ENCODE peak calls at places on chromosomes 2 and 18, in ten cellular contexts. One of them, this sample, is unnamed.

GRCh38 chr2:165790461-165790860 is 3.6 kb downstream of the GALNT3 start:
- DNase-seq in hepatic stellate cell: no peak
- DNase-seq in activated T-helper 1 cell treated with anti-CD3 and anti-CD28 coated beads, Interleukin-2, amount 50 U/mL, for 16 hours: no peak
- DNase-seq in astrocyte of the spinal cord: no peak
- DNase-seq in activated CD8-positive, alpha-beta T cell treated with anti-CD3 and anti-CD28 coated beads for 36 hours: no peak
- DNase-seq in CD8-positive, alpha-beta memory T cell: no peak
- DNase-seq in SK-MEL-5: no peak
- DNase-seq in mammary epithelial cell: no peak
- DNase-seq in osteocyte: no peak
- DNase-seq in memory B cell: no peak
- DNase-seq in this sample: no peak

GRCh38 chr2:20396356-20397000 is 45.8 kb upstream of the PUM2 start:
- DNase-seq in hepatic stellate cell: no peak
- DNase-seq in activated T-helper 1 cell treated with anti-CD3 and anti-CD28 coated beads, Interleukin-2, amount 50 U/mL, for 16 hours: no peak
- DNase-seq in astrocyte of the spinal cord: no peak
- DNase-seq in activated CD8-positive, alpha-beta T cell treated with anti-CD3 and anti-CD28 coated beads for 36 hours: no peak
- DNase-seq in CD8-positive, alpha-beta memory T cell: no peak
- DNase-seq in SK-MEL-5: no peak
- DNase-seq in mammary epithelial cell: no peak
- DNase-seq in osteocyte: no peak
- DNase-seq in memory B cell: no peak
- DNase-seq in this sample: no peak

GRCh38 chr18:38932752-38933151 is 1367.2 kb upstream of the CELF4 start:
- DNase-seq in hepatic stellate cell: no peak
- DNase-seq in activated T-helper 1 cell treated with anti-CD3 and anti-CD28 coated beads, Interleukin-2, amount 50 U/mL, for 16 hours: no peak
- DNase-seq in astrocyte of the spinal cord: no peak
- DNase-seq in activated CD8-positive, alpha-beta T cell treated with anti-CD3 and anti-CD28 coated beads for 36 hours: no peak
- DNase-seq in CD8-positive, alpha-beta memory T cell: no peak
- DNase-seq in SK-MEL-5: no peak
- DNase-seq in mammary epithelial cell: no peak
- DNase-seq in osteocyte: no peak
- DNase-seq in memory B cell: no peak
- DNase-seq in this sample: peak

GRCh38 chr2:218953366-218953954 is 6.0 kb upstream of the CDK5R2 start:
- DNase-seq in hepatic stellate cell: no peak
- DNase-seq in activated T-helper 1 cell treated with anti-CD3 and anti-CD28 coated beads, Interleukin-2, amount 50 U/mL, for 16 hours: no peak
- DNase-seq in astrocyte of the spinal cord: no peak
- DNase-seq in activated CD8-positive, alpha-beta T cell treated with anti-CD3 and anti-CD28 coated beads for 36 hours: no peak
- DNase-seq in CD8-positive, alpha-beta memory T cell: no peak
- DNase-seq in SK-MEL-5: peak
- DNase-seq in mammary epithelial cell: no peak
- DNase-seq in osteocyte: peak
- DNase-seq in memory B cell: no peak
- DNase-seq in this sample: no peak

GRCh38 chr2:65377556-65378307 is 54.7 kb downstream of the SPRED2 start:
- DNase-seq in hepatic stellate cell: peak
- DNase-seq in activated T-helper 1 cell treated with anti-CD3 and anti-CD28 coated beads, Interleukin-2, amount 50 U/mL, for 16 hours: no peak
- DNase-seq in astrocyte of the spinal cord: peak
- DNase-seq in activated CD8-positive, alpha-beta T cell treated with anti-CD3 and anti-CD28 coated beads for 36 hours: peak
- DNase-seq in CD8-positive, alpha-beta memory T cell: no peak
- DNase-seq in SK-MEL-5: peak
- DNase-seq in mammary epithelial cell: peak
- DNase-seq in osteocyte: peak
- DNase-seq in memory B cell: no peak
- DNase-seq in this sample: peak

GRCh38 chr2:60577884-60578283 is 24.4 kb upstream of the BCL11A start:
- DNase-seq in hepatic stellate cell: no peak
- DNase-seq in activated T-helper 1 cell treated with anti-CD3 and anti-CD28 coated beads, Interleukin-2, amount 50 U/mL, for 16 hours: no peak
- DNase-seq in astrocyte of the spinal cord: no peak
- DNase-seq in activated CD8-positive, alpha-beta T cell treated with anti-CD3 and anti-CD28 coated beads for 36 hours: no peak
- DNase-seq in CD8-positive, alpha-beta memory T cell: no peak
- DNase-seq in SK-MEL-5: no peak
- DNase-seq in mammary epithelial cell: no peak
- DNase-seq in osteocyte: no peak
- DNase-seq in memory B cell: no peak
- DNase-seq in this sample: no peak

GRCh38 chr2:229089806-229090205 is 181.3 kb downstream of the PID1 start:
- DNase-seq in hepatic stellate cell: no peak
- DNase-seq in activated T-helper 1 cell treated with anti-CD3 and anti-CD28 coated beads, Interleukin-2, amount 50 U/mL, for 16 hours: no peak
- DNase-seq in astrocyte of the spinal cord: peak
- DNase-seq in activated CD8-positive, alpha-beta T cell treated with anti-CD3 and anti-CD28 coated beads for 36 hours: no peak
- DNase-seq in CD8-positive, alpha-beta memory T cell: no peak
- DNase-seq in SK-MEL-5: no peak
- DNase-seq in mammary epithelial cell: no peak
- DNase-seq in osteocyte: no peak
- DNase-seq in memory B cell: no peak
- DNase-seq in this sample: no peak

GRCh38 chr2:46165916-46166315 is 131.3 kb upstream of the EPAS1 start:
- DNase-seq in hepatic stellate cell: no peak
- DNase-seq in activated T-helper 1 cell treated with anti-CD3 and anti-CD28 coated beads, Interleukin-2, amount 50 U/mL, for 16 hours: no peak
- DNase-seq in astrocyte of the spinal cord: no peak
- DNase-seq in activated CD8-positive, alpha-beta T cell treated with anti-CD3 and anti-CD28 coated beads for 36 hours: no peak
- DNase-seq in CD8-positive, alpha-beta memory T cell: no peak
- DNase-seq in SK-MEL-5: no peak
- DNase-seq in mammary epithelial cell: no peak
- DNase-seq in osteocyte: no peak
- DNase-seq in memory B cell: no peak
- DNase-seq in this sample: no peak

GRCh38 chr2:85878719-85879390 is 9.9 kb downstream of the ST3GAL5 start:
- DNase-seq in hepatic stellate cell: no peak
- DNase-seq in activated T-helper 1 cell treated with anti-CD3 and anti-CD28 coated beads, Interleukin-2, amount 50 U/mL, for 16 hours: no peak
- DNase-seq in astrocyte of the spinal cord: peak
- DNase-seq in activated CD8-positive, alpha-beta T cell treated with anti-CD3 and anti-CD28 coated beads for 36 hours: no peak
- DNase-seq in CD8-positive, alpha-beta memory T cell: no peak
- DNase-seq in SK-MEL-5: no peak
- DNase-seq in mammary epithelial cell: no peak
- DNase-seq in osteocyte: no peak
- DNase-seq in memory B cell: no peak
- DNase-seq in this sample: peak

GRCh38 chr18:55748227-55748738 is 160.3 kb upstream of the TCF4 start:
- DNase-seq in hepatic stellate cell: no peak
- DNase-seq in activated T-helper 1 cell treated with anti-CD3 and anti-CD28 coated beads, Interleukin-2, amount 50 U/mL, for 16 hours: no peak
- DNase-seq in astrocyte of the spinal cord: no peak
- DNase-seq in activated CD8-positive, alpha-beta T cell treated with anti-CD3 and anti-CD28 coated beads for 36 hours: no peak
- DNase-seq in CD8-positive, alpha-beta memory T cell: no peak
- DNase-seq in SK-MEL-5: no peak
- DNase-seq in mammary epithelial cell: no peak
- DNase-seq in osteocyte: no peak
- DNase-seq in memory B cell: no peak
- DNase-seq in this sample: no peak

GRCh38 chr2:29281585-29281984 is 166.4 kb downstream of the CLIP4 start:
- DNase-seq in hepatic stellate cell: peak
- DNase-seq in activated T-helper 1 cell treated with anti-CD3 and anti-CD28 coated beads, Interleukin-2, amount 50 U/mL, for 16 hours: no peak
- DNase-seq in astrocyte of the spinal cord: peak
- DNase-seq in activated CD8-positive, alpha-beta T cell treated with anti-CD3 and anti-CD28 coated beads for 36 hours: no peak
- DNase-seq in CD8-positive, alpha-beta memory T cell: no peak
- DNase-seq in SK-MEL-5: peak
- DNase-seq in mammary epithelial cell: peak
- DNase-seq in osteocyte: peak
- DNase-seq in memory B cell: no peak
- DNase-seq in this sample: peak

GRCh38 chr2:133264951-133265949 is 303.0 kb downstream of the NCKAP5 start:
- DNase-seq in hepatic stellate cell: peak
- DNase-seq in activated T-helper 1 cell treated with anti-CD3 and anti-CD28 coated beads, Interleukin-2, amount 50 U/mL, for 16 hours: no peak
- DNase-seq in astrocyte of the spinal cord: no peak
- DNase-seq in activated CD8-positive, alpha-beta T cell treated with anti-CD3 and anti-CD28 coated beads for 36 hours: no peak
- DNase-seq in CD8-positive, alpha-beta memory T cell: no peak
- DNase-seq in SK-MEL-5: no peak
- DNase-seq in mammary epithelial cell: no peak
- DNase-seq in osteocyte: no peak
- DNase-seq in memory B cell: no peak
- DNase-seq in this sample: no peak

GRCh38 chr18:6370886-6371635 is 43.6 kb downstream of the L3MBTL4 start:
- DNase-seq in hepatic stellate cell: no peak
- DNase-seq in activated T-helper 1 cell treated with anti-CD3 and anti-CD28 coated beads, Interleukin-2, amount 50 U/mL, for 16 hours: no peak
- DNase-seq in astrocyte of the spinal cord: no peak
- DNase-seq in activated CD8-positive, alpha-beta T cell treated with anti-CD3 and anti-CD28 coated beads for 36 hours: no peak
- DNase-seq in CD8-positive, alpha-beta memory T cell: no peak
- DNase-seq in SK-MEL-5: no peak
- DNase-seq in mammary epithelial cell: no peak
- DNase-seq in osteocyte: no peak
- DNase-seq in memory B cell: no peak
- DNase-seq in this sample: peak

GRCh38 chr18:34631071-34631470 is 79.0 kb upstream of the DTNA start:
- DNase-seq in hepatic stellate cell: no peak
- DNase-seq in activated T-helper 1 cell treated with anti-CD3 and anti-CD28 coated beads, Interleukin-2, amount 50 U/mL, for 16 hours: no peak
- DNase-seq in astrocyte of the spinal cord: no peak
- DNase-seq in activated CD8-positive, alpha-beta T cell treated with anti-CD3 and anti-CD28 coated beads for 36 hours: no peak
- DNase-seq in CD8-positive, alpha-beta memory T cell: no peak
- DNase-seq in SK-MEL-5: no peak
- DNase-seq in mammary epithelial cell: no peak
- DNase-seq in osteocyte: no peak
- DNase-seq in memory B cell: no peak
- DNase-seq in this sample: no peak

GRCh38 chr2:44470151-44470550 is 108.4 kb downstream of the CAMKMT start:
- DNase-seq in hepatic stellate cell: no peak
- DNase-seq in activated T-helper 1 cell treated with anti-CD3 and anti-CD28 coated beads, Interleukin-2, amount 50 U/mL, for 16 hours: no peak
- DNase-seq in astrocyte of the spinal cord: no peak
- DNase-seq in activated CD8-positive, alpha-beta T cell treated with anti-CD3 and anti-CD28 coated beads for 36 hours: no peak
- DNase-seq in CD8-positive, alpha-beta memory T cell: no peak
- DNase-seq in SK-MEL-5: no peak
- DNase-seq in mammary epithelial cell: no peak
- DNase-seq in osteocyte: no peak
- DNase-seq in memory B cell: no peak
- DNase-seq in this sample: no peak

GRCh38 chr2:30584116-30584515 is 137.1 kb downstream of the LCLAT1 start:
- DNase-seq in hepatic stellate cell: no peak
- DNase-seq in activated T-helper 1 cell treated with anti-CD3 and anti-CD28 coated beads, Interleukin-2, amount 50 U/mL, for 16 hours: no peak
- DNase-seq in astrocyte of the spinal cord: no peak
- DNase-seq in activated CD8-positive, alpha-beta T cell treated with anti-CD3 and anti-CD28 coated beads for 36 hours: no peak
- DNase-seq in CD8-positive, alpha-beta memory T cell: no peak
- DNase-seq in SK-MEL-5: no peak
- DNase-seq in mammary epithelial cell: no peak
- DNase-seq in osteocyte: no peak
- DNase-seq in memory B cell: peak
- DNase-seq in this sample: no peak

GRCh38 chr2:60505861-60506260 is 47.6 kb downstream of the BCL11A start:
- DNase-seq in hepatic stellate cell: no peak
- DNase-seq in activated T-helper 1 cell treated with anti-CD3 and anti-CD28 coated beads, Interleukin-2, amount 50 U/mL, for 16 hours: no peak
- DNase-seq in astrocyte of the spinal cord: no peak
- DNase-seq in activated CD8-positive, alpha-beta T cell treated with anti-CD3 and anti-CD28 coated beads for 36 hours: peak
- DNase-seq in CD8-positive, alpha-beta memory T cell: no peak
- DNase-seq in SK-MEL-5: no peak
- DNase-seq in mammary epithelial cell: peak
- DNase-seq in osteocyte: no peak
- DNase-seq in memory B cell: no peak
- DNase-seq in this sample: no peak

GRCh38 chr2:69796199-69796598 is 33.3 kb upstream of the GMCL1 start:
- DNase-seq in hepatic stellate cell: no peak
- DNase-seq in activated T-helper 1 cell treated with anti-CD3 and anti-CD28 coated beads, Interleukin-2, amount 50 U/mL, for 16 hours: no peak
- DNase-seq in astrocyte of the spinal cord: no peak
- DNase-seq in activated CD8-positive, alpha-beta T cell treated with anti-CD3 and anti-CD28 coated beads for 36 hours: no peak
- DNase-seq in CD8-positive, alpha-beta memory T cell: no peak
- DNase-seq in SK-MEL-5: no peak
- DNase-seq in mammary epithelial cell: no peak
- DNase-seq in osteocyte: no peak
- DNase-seq in memory B cell: no peak
- DNase-seq in this sample: no peak

GRCh38 chr2:46569061-46569560 is 89.7 kb downstream of the TMEM247 start:
- DNase-seq in hepatic stellate cell: no peak
- DNase-seq in activated T-helper 1 cell treated with anti-CD3 and anti-CD28 coated beads, Interleukin-2, amount 50 U/mL, for 16 hours: no peak
- DNase-seq in astrocyte of the spinal cord: peak
- DNase-seq in activated CD8-positive, alpha-beta T cell treated with anti-CD3 and anti-CD28 coated beads for 36 hours: no peak
- DNase-seq in CD8-positive, alpha-beta memory T cell: no peak
- DNase-seq in SK-MEL-5: no peak
- DNase-seq in mammary epithelial cell: no peak
- DNase-seq in osteocyte: no peak
- DNase-seq in memory B cell: peak
- DNase-seq in this sample: no peak

GRCh38 chr2:135799738-135800137 is 37.2 kb downstream of the LCT start:
- DNase-seq in hepatic stellate cell: no peak
- DNase-seq in activated T-helper 1 cell treated with anti-CD3 and anti-CD28 coated beads, Interleukin-2, amount 50 U/mL, for 16 hours: no peak
- DNase-seq in astrocyte of the spinal cord: no peak
- DNase-seq in activated CD8-positive, alpha-beta T cell treated with anti-CD3 and anti-CD28 coated beads for 36 hours: peak
- DNase-seq in CD8-positive, alpha-beta memory T cell: no peak
- DNase-seq in SK-MEL-5: no peak
- DNase-seq in mammary epithelial cell: no peak
- DNase-seq in osteocyte: no peak
- DNase-seq in memory B cell: no peak
- DNase-seq in this sample: no peak

GRCh38 chr2:22784586-22784985 is 600.4 kb upstream of the KLHL29 start:
- DNase-seq in hepatic stellate cell: no peak
- DNase-seq in activated T-helper 1 cell treated with anti-CD3 and anti-CD28 coated beads, Interleukin-2, amount 50 U/mL, for 16 hours: no peak
- DNase-seq in astrocyte of the spinal cord: no peak
- DNase-seq in activated CD8-positive, alpha-beta T cell treated with anti-CD3 and anti-CD28 coated beads for 36 hours: no peak
- DNase-seq in CD8-positive, alpha-beta memory T cell: no peak
- DNase-seq in SK-MEL-5: no peak
- DNase-seq in mammary epithelial cell: no peak
- DNase-seq in osteocyte: no peak
- DNase-seq in memory B cell: no peak
- DNase-seq in this sample: no peak

GRCh38 chr2:134774786-134775641 is 56.2 kb upstream of the TMEM163 start:
- DNase-seq in hepatic stellate cell: no peak
- DNase-seq in activated T-helper 1 cell treated with anti-CD3 and anti-CD28 coated beads, Interleukin-2, amount 50 U/mL, for 16 hours: no peak
- DNase-seq in astrocyte of the spinal cord: no peak
- DNase-seq in activated CD8-positive, alpha-beta T cell treated with anti-CD3 and anti-CD28 coated beads for 36 hours: no peak
- DNase-seq in CD8-positive, alpha-beta memory T cell: no peak
- DNase-seq in SK-MEL-5: no peak
- DNase-seq in mammary epithelial cell: peak
- DNase-seq in osteocyte: no peak
- DNase-seq in memory B cell: no peak
- DNase-seq in this sample: peak

GRCh38 chr2:25314514-25315315 is 27.0 kb downstream of the DNMT3A start:
- DNase-seq in hepatic stellate cell: no peak
- DNase-seq in activated T-helper 1 cell treated with anti-CD3 and anti-CD28 coated beads, Interleukin-2, amount 50 U/mL, for 16 hours: peak
- DNase-seq in astrocyte of the spinal cord: no peak
- DNase-seq in activated CD8-positive, alpha-beta T cell treated with anti-CD3 and anti-CD28 coated beads for 36 hours: peak
- DNase-seq in CD8-positive, alpha-beta memory T cell: peak
- DNase-seq in SK-MEL-5: peak
- DNase-seq in mammary epithelial cell: no peak
- DNase-seq in osteocyte: no peak
- DNase-seq in memory B cell: no peak
- DNase-seq in this sample: no peak

GRCh38 chr2:159366538-159366937 is 80.0 kb upstream of the WDSUB1 start:
- DNase-seq in hepatic stellate cell: no peak
- DNase-seq in activated T-helper 1 cell treated with anti-CD3 and anti-CD28 coated beads, Interleukin-2, amount 50 U/mL, for 16 hours: no peak
- DNase-seq in astrocyte of the spinal cord: no peak
- DNase-seq in activated CD8-positive, alpha-beta T cell treated with anti-CD3 and anti-CD28 coated beads for 36 hours: no peak
- DNase-seq in CD8-positive, alpha-beta memory T cell: no peak
- DNase-seq in SK-MEL-5: no peak
- DNase-seq in mammary epithelial cell: no peak
- DNase-seq in osteocyte: no peak
- DNase-seq in memory B cell: no peak
- DNase-seq in this sample: no peak

GRCh38 chr2:44480068-44480467 is 118.3 kb downstream of the CAMKMT start:
- DNase-seq in hepatic stellate cell: no peak
- DNase-seq in activated T-helper 1 cell treated with anti-CD3 and anti-CD28 coated beads, Interleukin-2, amount 50 U/mL, for 16 hours: no peak
- DNase-seq in astrocyte of the spinal cord: no peak
- DNase-seq in activated CD8-positive, alpha-beta T cell treated with anti-CD3 and anti-CD28 coated beads for 36 hours: no peak
- DNase-seq in CD8-positive, alpha-beta memory T cell: no peak
- DNase-seq in SK-MEL-5: no peak
- DNase-seq in mammary epithelial cell: no peak
- DNase-seq in osteocyte: no peak
- DNase-seq in memory B cell: no peak
- DNase-seq in this sample: no peak

GRCh38 chr2:190879474-190880373 is 897 bp upstream of the GLS start:
- DNase-seq in hepatic stellate cell: no peak
- DNase-seq in activated T-helper 1 cell treated with anti-CD3 and anti-CD28 coated beads, Interleukin-2, amount 50 U/mL, for 16 hours: peak
- DNase-seq in astrocyte of the spinal cord: no peak
- DNase-seq in activated CD8-positive, alpha-beta T cell treated with anti-CD3 and anti-CD28 coated beads for 36 hours: peak
- DNase-seq in CD8-positive, alpha-beta memory T cell: no peak
- DNase-seq in SK-MEL-5: no peak
- DNase-seq in mammary epithelial cell: no peak
- DNase-seq in osteocyte: no peak
- DNase-seq in memory B cell: no peak
- DNase-seq in this sample: no peak

GRCh38 chr2:240199133-240199870 is 58.8 kb upstream of the OTOS start:
- DNase-seq in hepatic stellate cell: no peak
- DNase-seq in activated T-helper 1 cell treated with anti-CD3 and anti-CD28 coated beads, Interleukin-2, amount 50 U/mL, for 16 hours: no peak
- DNase-seq in astrocyte of the spinal cord: no peak
- DNase-seq in activated CD8-positive, alpha-beta T cell treated with anti-CD3 and anti-CD28 coated beads for 36 hours: no peak
- DNase-seq in CD8-positive, alpha-beta memory T cell: no peak
- DNase-seq in SK-MEL-5: no peak
- DNase-seq in mammary epithelial cell: no peak
- DNase-seq in osteocyte: peak
- DNase-seq in memory B cell: no peak
- DNase-seq in this sample: no peak

GRCh38 chr18:61842146-61842545 is 50.7 kb downstream of the RNF152 start:
- DNase-seq in hepatic stellate cell: no peak
- DNase-seq in activated T-helper 1 cell treated with anti-CD3 and anti-CD28 coated beads, Interleukin-2, amount 50 U/mL, for 16 hours: no peak
- DNase-seq in astrocyte of the spinal cord: peak
- DNase-seq in activated CD8-positive, alpha-beta T cell treated with anti-CD3 and anti-CD28 coated beads for 36 hours: no peak
- DNase-seq in CD8-positive, alpha-beta memory T cell: no peak
- DNase-seq in SK-MEL-5: peak
- DNase-seq in mammary epithelial cell: no peak
- DNase-seq in osteocyte: no peak
- DNase-seq in memory B cell: no peak
- DNase-seq in this sample: no peak